ENCODE peak calls at places on chromosome 5, in eight cellular contexts. One of them, this sample, is unnamed.

GRCh38 chr5:58041884-58042283 is 418.0 kb downstream of the PLK2 start:
- DNase-seq in body of pancreas: no peak
- DNase-seq in IMR-90: no peak
- DNase-seq in neuronal stem cell: no peak
- DNase-seq in HCT116: no peak
- DNase-seq in hepatocyte: no peak
- DNase-seq in adrenal gland: no peak
- DNase-seq in kidney epithelial cell: no peak
- DNase-seq in this sample: no peak

GRCh38 chr5:41795125-41795524 is 75.1 kb downstream of the OXCT1 start:
- DNase-seq in neuronal stem cell: no peak
- DNase-seq in HCT116: no peak
- DNase-seq in IMR-90: no peak
- DNase-seq in hepatocyte: no peak
- DNase-seq in body of pancreas: no peak
- DNase-seq in adrenal gland: no peak
- DNase-seq in kidney epithelial cell: no peak
- DNase-seq in this sample: no peak

GRCh38 chr5:76604838-76605237 is 18.4 kb downstream of the F2RL2 start:
- DNase-seq in neuronal stem cell: no peak
- DNase-seq in hepatocyte: peak; percentile 17
- DNase-seq in IMR-90: peak; percentile 64
- DNase-seq in body of pancreas: no peak
- DNase-seq in kidney epithelial cell: no peak
- DNase-seq in HCT116: no peak
- DNase-seq in adrenal gland: no peak
- DNase-seq in this sample: no peak

GRCh38 chr5:84088996-84089395 is 295.7 kb downstream of the EDIL3 start:
- DNase-seq in adrenal gland: peak; percentile 16
- DNase-seq in HCT116: peak; percentile 31
- DNase-seq in kidney epithelial cell: no peak
- DNase-seq in body of pancreas: no peak
- DNase-seq in IMR-90: peak; percentile 44
- DNase-seq in hepatocyte: peak; percentile 25
- DNase-seq in neuronal stem cell: no peak
- DNase-seq in this sample: peak; percentile 62

GRCh38 chr5:128534729-128535128 is 3.3 kb downstream of the FBN2 start:
- DNase-seq in HCT116: no peak
- DNase-seq in neuronal stem cell: peak; percentile 15
- DNase-seq in body of pancreas: no peak
- DNase-seq in adrenal gland: peak; percentile 71
- DNase-seq in hepatocyte: peak; percentile 75
- DNase-seq in kidney epithelial cell: no peak
- DNase-seq in IMR-90: peak; percentile 36
- DNase-seq in this sample: no peak

GRCh38 chr5:132257131-132258101 is at the start of gene PDLIM4:
- DNase-seq in kidney epithelial cell: no peak
- DNase-seq in body of pancreas: no peak
- DNase-seq in hepatocyte: peak; percentile 74
- DNase-seq in HCT116: no peak
- DNase-seq in neuronal stem cell: peak; percentile 71
- DNase-seq in adrenal gland: peak; percentile 12
- DNase-seq in IMR-90: no peak
- DNase-seq in this sample: peak; percentile 6

GRCh38 chr5:69418559-69418958 is 3.6 kb downstream of the MARVELD2 start:
- DNase-seq in IMR-90: no peak
- DNase-seq in kidney epithelial cell: no peak
- DNase-seq in adrenal gland: no peak
- DNase-seq in hepatocyte: no peak
- DNase-seq in HCT116: no peak
- DNase-seq in body of pancreas: no peak
- DNase-seq in neuronal stem cell: no peak
- DNase-seq in this sample: no peak

GRCh38 chr5:145917288-145917687 is 19.1 kb upstream of the SH3RF2 start:
- DNase-seq in body of pancreas: no peak
- DNase-seq in neuronal stem cell: no peak
- DNase-seq in kidney epithelial cell: no peak
- DNase-seq in IMR-90: peak; percentile 27
- DNase-seq in adrenal gland: no peak
- DNase-seq in HCT116: no peak
- DNase-seq in hepatocyte: no peak
- DNase-seq in this sample: no peak

GRCh38 chr5:180860273-180860886 is 696 bp downstream of the ZFP62 start:
- DNase-seq in neuronal stem cell: no peak
- DNase-seq in adrenal gland: no peak
- DNase-seq in body of pancreas: peak; percentile 31
- DNase-seq in kidney epithelial cell: no peak
- DNase-seq in hepatocyte: peak; percentile 57
- DNase-seq in HCT116: peak; percentile 50
- DNase-seq in IMR-90: no peak
- DNase-seq in this sample: peak; percentile 15

GRCh38 chr5:106481375-106481774 is 1189.4 kb downstream of the EFNA5 start:
- DNase-seq in hepatocyte: no peak
- DNase-seq in body of pancreas: no peak
- DNase-seq in HCT116: no peak
- DNase-seq in adrenal gland: no peak
- DNase-seq in kidney epithelial cell: no peak
- DNase-seq in neuronal stem cell: no peak
- DNase-seq in IMR-90: peak; percentile 35
- DNase-seq in this sample: no peak

GRCh38 chr5:77645995-77646639 is 7.6 kb upstream of the OTP start:
- DNase-seq in hepatocyte: no peak
- DNase-seq in IMR-90: no peak
- DNase-seq in kidney epithelial cell: no peak
- DNase-seq in body of pancreas: no peak
- DNase-seq in neuronal stem cell: no peak
- DNase-seq in HCT116: no peak
- DNase-seq in adrenal gland: no peak
- DNase-seq in this sample: no peak

GRCh38 chr5:98557921-98558320 is 215.5 kb upstream of the RGMB start:
- DNase-seq in adrenal gland: no peak
- DNase-seq in neuronal stem cell: no peak
- DNase-seq in IMR-90: peak; percentile 66
- DNase-seq in body of pancreas: no peak
- DNase-seq in HCT116: no peak
- DNase-seq in hepatocyte: no peak
- DNase-seq in kidney epithelial cell: no peak
- DNase-seq in this sample: no peak

GRCh38 chr5:170151105-170151831 is 45.6 kb downstream of the FOXI1 start:
- DNase-seq in hepatocyte: peak; percentile 51
- DNase-seq in HCT116: peak; percentile 57
- DNase-seq in neuronal stem cell: no peak
- DNase-seq in adrenal gland: peak; percentile 93
- DNase-seq in body of pancreas: peak; percentile 54
- DNase-seq in kidney epithelial cell: peak; percentile 65
- DNase-seq in IMR-90: peak; percentile 44
- DNase-seq in this sample: no peak

GRCh38 chr5:156037151-156037909 is 289.6 kb upstream of the SGCD start:
- DNase-seq in kidney epithelial cell: no peak
- DNase-seq in hepatocyte: no peak
- DNase-seq in adrenal gland: no peak
- DNase-seq in IMR-90: no peak
- DNase-seq in body of pancreas: no peak
- DNase-seq in HCT116: no peak
- DNase-seq in neuronal stem cell: no peak
- DNase-seq in this sample: no peak

GRCh38 chr5:74643160-74643562 is 2.6 kb upstream of the ENC1 start:
- DNase-seq in body of pancreas: no peak
- DNase-seq in IMR-90: peak; percentile 96
- DNase-seq in adrenal gland: peak; percentile 46
- DNase-seq in kidney epithelial cell: peak; percentile 92
- DNase-seq in hepatocyte: peak; percentile 75
- DNase-seq in neuronal stem cell: no peak
- DNase-seq in HCT116: peak; percentile 48
- DNase-seq in this sample: no peak

GRCh38 chr5:72314571-72315172 is 5.4 kb downstream of the MRPS27 start:
- DNase-seq in hepatocyte: peak; percentile 36
- DNase-seq in body of pancreas: peak; percentile 55
- DNase-seq in HCT116: no peak
- DNase-seq in adrenal gland: peak; percentile 42
- DNase-seq in IMR-90: peak; percentile 82
- DNase-seq in kidney epithelial cell: no peak
- DNase-seq in neuronal stem cell: no peak
- DNase-seq in this sample: no peak

GRCh38 chr5:58369513-58370156 is 90.3 kb downstream of the PLK2 start:
- DNase-seq in kidney epithelial cell: no peak
- DNase-seq in HCT116: no peak
- DNase-seq in adrenal gland: no peak
- DNase-seq in IMR-90: no peak
- DNase-seq in body of pancreas: no peak
- DNase-seq in neuronal stem cell: no peak
- DNase-seq in hepatocyte: no peak
- DNase-seq in this sample: no peak

GRCh38 chr5:157069949-157070348 is 11.0 kb upstream of the HAVCR1 start:
- DNase-seq in adrenal gland: no peak
- DNase-seq in IMR-90: no peak
- DNase-seq in hepatocyte: peak; percentile 35
- DNase-seq in body of pancreas: no peak
- DNase-seq in neuronal stem cell: no peak
- DNase-seq in HCT116: no peak
- DNase-seq in kidney epithelial cell: no peak
- DNase-seq in this sample: no peak

GRCh38 chr5:178625679-178626483 is 969 bp downstream of the CLK4 start:
- DNase-seq in hepatocyte: no peak
- DNase-seq in body of pancreas: no peak
- DNase-seq in adrenal gland: no peak
- DNase-seq in neuronal stem cell: no peak
- DNase-seq in IMR-90: no peak
- DNase-seq in HCT116: no peak
- DNase-seq in kidney epithelial cell: no peak
- DNase-seq in this sample: peak; percentile 5

GRCh38 chr5:110043025-110043424 is 353.3 kb downstream of the MAN2A1 start:
- DNase-seq in kidney epithelial cell: no peak
- DNase-seq in neuronal stem cell: no peak
- DNase-seq in IMR-90: no peak
- DNase-seq in adrenal gland: no peak
- DNase-seq in hepatocyte: no peak
- DNase-seq in body of pancreas: no peak
- DNase-seq in HCT116: no peak
- DNase-seq in this sample: no peak

GRCh38 chr5:106092455-106092854 is 1578.3 kb downstream of the EFNA5 start:
- DNase-seq in hepatocyte: no peak
- DNase-seq in IMR-90: no peak
- DNase-seq in body of pancreas: no peak
- DNase-seq in kidney epithelial cell: no peak
- DNase-seq in adrenal gland: no peak
- DNase-seq in HCT116: no peak
- DNase-seq in neuronal stem cell: no peak
- DNase-seq in this sample: no peak

GRCh38 chr5:1348986-1349245 is 4.0 kb upstream of the CLPTM1L start:
- DNase-seq in adrenal gland: no peak
- DNase-seq in hepatocyte: no peak
- DNase-seq in IMR-90: no peak
- DNase-seq in HCT116: no peak
- DNase-seq in body of pancreas: no peak
- DNase-seq in neuronal stem cell: no peak
- DNase-seq in kidney epithelial cell: no peak
- DNase-seq in this sample: peak; percentile 48

GRCh38 chr5:79829260-79829659 is 139.6 kb downstream of the CMYA5 start:
- DNase-seq in kidney epithelial cell: no peak
- DNase-seq in HCT116: no peak
- DNase-seq in neuronal stem cell: no peak
- DNase-seq in hepatocyte: peak; percentile 18
- DNase-seq in IMR-90: no peak
- DNase-seq in adrenal gland: no peak
- DNase-seq in body of pancreas: no peak
- DNase-seq in this sample: peak; percentile 42

GRCh38 chr5:148666353-148666752 is 12.0 kb upstream of the HTR4 start:
- DNase-seq in hepatocyte: no peak
- DNase-seq in IMR-90: peak; percentile 1
- DNase-seq in kidney epithelial cell: no peak
- DNase-seq in HCT116: no peak
- DNase-seq in body of pancreas: no peak
- DNase-seq in neuronal stem cell: no peak
- DNase-seq in adrenal gland: no peak
- DNase-seq in this sample: no peak
- H3K36me3 ChIP-seq in hepatocyte: no peaks in the 10 kb centered on the region
- H3K36me3 ChIP-seq in IMR-90: no peaks in the 10 kb centered on the region
- H3K36me3 ChIP-seq in kidney epithelial cell: no peaks in the 10 kb centered on the region
- H3K36me3 ChIP-seq in HCT116: no peaks in the 10 kb centered on the region
- H3K36me3 ChIP-seq in body of pancreas: no peaks in the 10 kb centered on the region
- H3K36me3 ChIP-seq in neuronal stem cell: no peaks in the 10 kb centered on the region
- H3K36me3 ChIP-seq in adrenal gland: no peaks in the 10 kb centered on the region
- H3K36me3 ChIP-seq in this sample: no peaks in the 10 kb centered on the region

GRCh38 chr5:154811239-154811638 is 39.2 kb downstream of the FAXDC2 start:
- DNase-seq in kidney epithelial cell: no peak
- DNase-seq in body of pancreas: no peak
- DNase-seq in neuronal stem cell: no peak
- DNase-seq in adrenal gland: no peak
- DNase-seq in hepatocyte: no peak
- DNase-seq in HCT116: no peak
- DNase-seq in IMR-90: no peak
- DNase-seq in this sample: no peak
- H3K36me3 ChIP-seq in kidney epithelial cell: peaks cover 1% of the 10 kb centered on the region
- H3K36me3 ChIP-seq in body of pancreas: peaks cover 17% of the 10 kb centered on the region
- H3K36me3 ChIP-seq in neuronal stem cell: peaks cover 50% of the 10 kb centered on the region
- H3K36me3 ChIP-seq in adrenal gland: peaks cover 94% of the 10 kb centered on the region
- H3K36me3 ChIP-seq in hepatocyte: no peaks in the 10 kb centered on the region
- H3K36me3 ChIP-seq in HCT116: peaks cover 46% of the 10 kb centered on the region
- H3K36me3 ChIP-seq in IMR-90: peaks cover 57% of the 10 kb centered on the region
- H3K36me3 ChIP-seq in this sample: peaks cover 89% of the 10 kb centered on the region

DNA sequence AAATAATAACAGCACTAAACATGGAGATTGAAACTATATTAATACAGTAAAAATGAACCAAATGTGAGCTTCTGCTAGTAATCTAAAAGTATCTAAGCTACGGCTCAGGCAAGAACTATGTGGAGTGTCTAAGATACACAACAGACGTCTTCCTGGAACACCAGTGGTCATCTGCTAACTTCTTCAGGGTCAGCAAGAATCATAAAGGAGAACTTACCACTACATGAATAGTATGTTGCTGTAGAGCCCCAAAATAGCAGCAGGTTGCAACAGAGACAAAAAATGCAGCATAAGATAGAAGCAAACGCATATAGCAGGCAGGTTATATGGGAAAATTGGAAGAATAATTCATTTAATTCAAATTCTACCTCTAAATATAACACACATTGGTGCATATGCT is 27.1 kb downstream of the DCTN4 start:
- DNase-seq in HCT116: no peak
- DNase-seq in adrenal gland: no peak
- DNase-seq in body of pancreas: no peak
- DNase-seq in IMR-90: no peak
- DNase-seq in hepatocyte: no peak
- DNase-seq in kidney epithelial cell: no peak
- DNase-seq in neuronal stem cell: no peak
- DNase-seq in this sample: no peak
- H3K36me3 ChIP-seq in HCT116: peaks cover 43% of the 10 kb centered on the region
- H3K36me3 ChIP-seq in adrenal gland: peaks cover 65% of the 10 kb centered on the region
- H3K36me3 ChIP-seq in body of pancreas: peaks cover 16% of the 10 kb centered on the region
- H3K36me3 ChIP-seq in IMR-90: peaks cover 37% of the 10 kb centered on the region
- H3K36me3 ChIP-seq in hepatocyte: peaks cover 15% of the 10 kb centered on the region
- H3K36me3 ChIP-seq in kidney epithelial cell: peaks cover 6% of the 10 kb centered on the region
- H3K36me3 ChIP-seq in neuronal stem cell: peaks cover 13% of the 10 kb centered on the region
- H3K36me3 ChIP-seq in this sample: peaks cover 58% of the 10 kb centered on the region

DNA sequence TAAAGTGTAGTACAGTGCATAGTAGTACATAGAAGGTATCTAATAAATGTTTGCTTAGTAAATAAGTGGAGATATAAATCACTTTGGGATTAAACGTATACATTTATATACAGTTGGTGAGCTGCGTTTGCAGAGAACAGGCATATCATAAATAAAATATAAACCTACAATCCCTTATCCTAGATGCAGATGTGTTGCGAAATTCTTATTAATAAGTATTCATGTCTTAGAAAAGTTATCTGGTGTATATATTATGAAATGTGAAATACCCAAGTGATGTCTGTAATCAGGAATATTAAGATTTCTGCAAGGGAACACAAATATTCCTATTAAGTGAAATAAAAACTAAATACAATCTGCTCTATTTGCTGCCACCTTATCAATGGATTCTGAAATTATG is 8.8 kb downstream of the CCNH start:
- DNase-seq in HCT116: no peak
- DNase-seq in neuronal stem cell: no peak
- DNase-seq in hepatocyte: no peak
- DNase-seq in kidney epithelial cell: no peak
- DNase-seq in IMR-90: no peak
- DNase-seq in body of pancreas: no peak
- DNase-seq in adrenal gland: no peak
- DNase-seq in this sample: no peak
- H3K36me3 ChIP-seq in HCT116: peaks cover 80% of the 10 kb centered on the region
- H3K36me3 ChIP-seq in neuronal stem cell: peaks cover 18% of the 10 kb centered on the region
- H3K36me3 ChIP-seq in hepatocyte: peaks cover 4% of the 10 kb centered on the region
- H3K36me3 ChIP-seq in kidney epithelial cell: peaks cover 2% of the 10 kb centered on the region
- H3K36me3 ChIP-seq in IMR-90: peaks cover 14% of the 10 kb centered on the region
- H3K36me3 ChIP-seq in body of pancreas: peaks cover 6% of the 10 kb centered on the region
- H3K36me3 ChIP-seq in adrenal gland: peaks cover 67% of the 10 kb centered on the region
- H3K36me3 ChIP-seq in this sample: peaks cover 58% of the 10 kb centered on the region

This sample was measured in WERI-Rb-1.